ENCODE peak calls at places on chromosomes 13 and 19, in seven cellular contexts. E is AG04450, G is heart right ventricle, P is right lobe of liver, L is right atrium auricular region, Q is upper lobe of left lung, U is SK-N-SH. S is an unnamed sample.

GRCh38 chr19:38361633-38362075 is 12.7 kb upstream of the PSMD8 start:
- DNase-seq in L (peak), G (peak), Q (peak), P (peak), E (no peak), U (peak), S (peak)

GRCh38 chr19:33866696-33867095 is 70.0 kb downstream of the KCTD15 start:
- DNase-seq in E (no peak), G (no peak), L (no peak), P (no peak), Q (no peak), U (no peak), S (no peak)

GRCh38 chr19:54469496-54469934 is 3.6 kb downstream of the CDC42EP5 start:
- DNase-seq in U (no peak), P (no peak), G (peak), Q (no peak), L (no peak), E (no peak), S (no peak)

GRCh38 chr13:57030671-57031070 is 110.0 kb upstream of the PRR20A start:
- DNase-seq in Q (no peak), P (no peak), E (no peak), G (no peak), U (no peak), L (no peak), S (no peak)

GRCh38 chr13:34017231-34017630 is 199.3 kb downstream of the RFC3 start:
- DNase-seq in E (no peak), P (no peak), L (no peak), Q (no peak), G (no peak), U (no peak), S (no peak)

GRCh38 chr19:44749318-44749717 is 810 bp downstream of the BCL3 start:
- DNase-seq in P (no peak), L (no peak), E (no peak), U (no peak), G (no peak), Q (no peak), S (no peak)

GRCh38 chr13:31421756-31422155 is 222.0 kb downstream of the B3GLCT start:
- DNase-seq in P (no peak), E (no peak), U (no peak), Q (no peak), G (no peak), L (no peak), S (no peak)

GRCh38 chr13:99450416-99450815 is 50.9 kb upstream of the TM9SF2 start:
- DNase-seq in L (no peak), P (no peak), Q (no peak), E (no peak), G (no peak), U (no peak), S (no peak)

GRCh38 chr13:28545583-28546333 is 50.8 kb upstream of the FLT1 start:
- DNase-seq in E (no peak), G (no peak), Q (no peak), U (no peak), P (no peak), L (no peak), S (no peak)

GRCh38 chr13:28551498-28551895 is 56.6 kb upstream of the FLT1 start:
- DNase-seq in G (no peak), L (no peak), E (no peak), U (no peak), Q (no peak), P (no peak), S (no peak)

GRCh38 chr13:28550721-28551497 is 56.0 kb upstream of the FLT1 start:
- DNase-seq in G (no peak), L (no peak), U (no peak), P (no peak), E (no peak), Q (no peak), S (no peak)

GRCh38 chr13:28548468-28548867 is 53.5 kb upstream of the FLT1 start:
- DNase-seq in P (no peak), Q (no peak), G (no peak), E (no peak), L (no peak), U (no peak), S (no peak)

GRCh38 chr13:28548872-28549271 is 53.9 kb upstream of the FLT1 start:
- DNase-seq in L (no peak), G (no peak), U (no peak), E (no peak), Q (no peak), P (no peak), S (no peak)
- TF ChIP-seq CTCF in L (no peak), G (no peak), U (peak), E (peak), Q (no peak), P (no peak), S (peak)

DNA sequence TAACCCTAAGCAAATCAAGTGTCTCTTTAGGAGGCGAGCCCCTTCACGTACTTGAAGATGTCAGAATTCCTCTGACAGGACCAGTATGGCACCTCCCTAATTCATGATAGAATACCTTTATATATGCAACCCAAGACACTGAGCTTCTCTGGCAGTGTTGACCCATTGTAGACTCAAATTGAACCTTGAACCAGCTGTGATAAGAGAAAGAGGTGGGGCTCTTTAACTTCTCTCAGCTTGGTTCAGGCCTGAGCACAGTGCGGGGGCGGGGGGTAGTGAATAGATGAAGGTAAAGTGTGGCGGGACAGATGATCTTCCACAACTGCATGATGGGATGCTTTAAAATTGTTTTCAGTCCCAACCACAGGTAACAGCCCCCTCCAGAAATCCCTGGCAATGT is 12.1 kb downstream of the MBNL2 start:
- DNase-seq in G (no peak), Q (no peak), L (no peak), P (no peak), U (no peak), E (no peak), S (no peak)
- H3K27ac ChIP-seq in G (no peak), Q (no peak), L (peak), P (no peak), U (peak), E (no peak), S (no peak)

GRCh38 chr19:8141726-8142524 is 7.5 kb downstream of the FBN3 start:
- DNase-seq in P (no peak), G (no peak), E (no peak), L (no peak), U (peak), Q (no peak), S (no peak)
- H3K4me3 ChIP-seq in P (no peak), G (no peak), E (no peak), L (no peak), U (no peak), Q (no peak), S (no peak)

DNA sequence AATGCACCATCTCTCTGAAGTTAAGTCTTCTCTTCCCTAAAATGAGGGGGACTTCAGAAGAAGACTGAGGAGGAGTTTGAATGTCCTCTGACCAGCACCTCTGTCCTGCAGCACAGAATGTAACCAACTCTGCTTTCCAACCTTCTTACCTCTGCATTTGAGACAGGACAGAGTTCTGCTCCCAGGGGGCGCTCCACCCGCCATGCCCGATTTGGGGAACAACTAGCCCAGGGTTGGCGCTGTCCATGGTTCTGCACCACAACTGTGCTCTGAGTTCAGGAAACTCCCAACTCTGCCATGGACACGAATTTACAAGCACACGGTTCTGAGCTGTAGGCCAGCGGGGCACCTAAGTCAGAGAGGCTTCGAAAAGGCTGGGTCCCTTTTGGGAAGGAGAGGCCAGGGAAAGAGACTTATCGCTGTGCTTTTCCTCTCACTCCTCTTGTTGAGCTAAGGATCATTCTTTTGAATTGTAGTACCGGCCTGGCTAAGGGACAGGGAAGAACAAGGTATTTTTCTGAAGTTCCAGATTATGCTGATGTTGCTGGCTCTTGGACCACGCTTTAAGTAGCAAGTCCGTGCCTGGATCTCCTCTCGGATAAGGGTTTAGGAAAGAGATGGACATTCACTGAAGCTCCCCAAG is 22.2 kb downstream of the SIGLEC5 start:
- DNase-seq in G (peak), P (peak), U (no peak), Q (peak), E (peak), L (no peak), S (peak)
- TF ChIP-seq CTCF in G (peak), P (peak), U (peak), Q (peak), E (peak), L (peak), S (peak)

DNA sequence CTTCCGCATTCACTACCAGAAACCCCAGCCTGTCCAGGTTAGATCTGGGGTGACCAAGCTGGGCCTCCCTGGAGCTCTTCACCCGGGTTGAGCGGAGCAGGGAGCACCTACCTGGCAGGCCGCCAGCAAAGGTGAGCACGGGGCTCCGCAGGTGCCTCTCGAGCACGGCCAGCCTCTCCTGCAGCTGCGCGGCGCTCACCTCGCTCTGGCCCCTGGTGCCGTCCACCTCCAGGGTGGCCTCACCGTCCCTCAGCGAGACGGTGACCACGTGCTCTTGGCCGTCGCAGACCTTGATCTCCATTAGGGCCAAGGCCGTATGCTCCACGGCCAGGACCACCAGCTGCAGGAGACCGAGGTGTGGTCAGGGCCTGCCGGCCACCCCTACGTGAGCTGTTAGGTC is 42.0 kb downstream of the GAS6 start:
- DNase-seq in G (no peak), Q (peak), L (no peak), P (no peak), E (no peak), U (no peak), S (no peak)
- H3K27ac ChIP-seq in G (peak), Q (peak), L (peak), P (no peak), E (peak), U (peak), S (peak)

DNA sequence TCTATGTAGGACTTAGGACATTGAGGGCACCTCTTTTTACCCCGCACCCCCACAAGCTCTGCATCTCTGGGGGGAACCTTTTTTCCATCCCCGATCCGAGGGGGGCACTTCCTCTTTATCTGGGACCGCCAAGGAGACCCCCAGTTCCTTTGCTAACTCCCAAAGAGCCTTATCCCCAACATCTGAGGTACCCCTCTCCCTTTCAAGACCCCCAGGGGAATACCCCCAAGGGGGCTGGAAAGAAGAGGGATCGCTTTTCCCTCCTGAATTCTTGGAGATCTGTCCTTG is 1.1 kb downstream of the TNFSF9 start:
- DNase-seq in E (no peak), Q (no peak), U (no peak), P (no peak), L (no peak), G (no peak), S (no peak)
- H3K4me3 ChIP-seq in E (no peak), Q (no peak), U (peak), P (no peak), L (peak), G (no peak), S (no peak)

GRCh38 chr19:42424712-42425131 is 2.5 kb downstream of the LIPE start:
- DNase-seq in G (peak), U (peak), Q (peak), P (no peak), L (no peak), E (no peak), S (no peak)
- TF ChIP-seq CTCF in G (peak), U (no peak), Q (no peak), P (no peak), L (no peak), E (peak), S (peak)

DNA sequence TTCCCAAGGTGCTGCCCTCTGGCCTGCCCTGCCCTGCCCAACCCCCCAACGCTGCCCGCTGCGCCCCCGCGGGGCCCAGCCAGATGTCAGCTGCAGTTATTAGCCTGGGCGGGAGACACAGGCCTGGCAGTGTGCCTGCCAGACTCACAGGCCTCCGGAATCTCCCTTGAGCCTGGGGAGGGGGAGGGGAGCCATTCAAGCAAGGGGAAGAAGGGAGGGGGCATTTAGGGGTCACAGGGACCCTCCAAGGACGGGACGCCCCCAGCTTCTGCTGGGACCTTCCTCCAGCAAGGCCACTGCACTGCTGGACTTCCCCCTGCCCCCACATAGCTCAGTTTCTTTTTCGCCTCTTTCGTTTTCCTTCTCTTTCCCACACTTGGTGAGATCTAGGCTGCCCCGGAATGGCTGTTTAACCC is 2.6 kb upstream of the JUNB start:
- DNase-seq in P (peak), G (peak), L (peak), U (peak), Q (peak), E (no peak), S (peak)
- H3K27ac ChIP-seq in P (peak), G (peak), L (peak), U (peak), Q (peak), E (peak), S (peak)

GRCh38 chr19:49421039-49421877 is 2.0 kb downstream of the PTH2 start:
- DNase-seq in L (peak), Q (peak), E (no peak), G (peak), P (no peak), U (peak), S (peak)
- H3K4me3 ChIP-seq in L (peak), Q (no peak), E (no peak), G (peak), P (no peak), U (no peak), S (peak)

S was measured in brain microvascular endothelial cell.